ENCODE peak calls at places on chromosomes 13 and 19, in seven cellular contexts. One of them, this sample, is unnamed.

GRCh38 chr13:51323824-51324511 is 15.5 kb upstream of the SERPINE3 start:
- DNase-seq in lung: no peak
- DNase-seq in cardiac muscle cell: no peak
- DNase-seq in breast epithelium: no peak
- DNase-seq in mucosa of descending colon: no peak
- DNase-seq in suprapubic skin: no peak
- DNase-seq in Peyer's patch: no peak
- DNase-seq in this sample: no peak

GRCh38 chr13:44425041-44425814 is 51.6 kb downstream of the SERP2 start:
- DNase-seq in lung: no peak
- DNase-seq in cardiac muscle cell: no peak
- DNase-seq in breast epithelium: no peak
- DNase-seq in mucosa of descending colon: no peak
- DNase-seq in suprapubic skin: no peak
- DNase-seq in Peyer's patch: no peak
- DNase-seq in this sample: no peak

GRCh38 chr13:21113851-21114306 is 52.5 kb upstream of the LATS2 start:
- DNase-seq in lung: no peak
- DNase-seq in cardiac muscle cell: no peak
- DNase-seq in breast epithelium: no peak
- DNase-seq in mucosa of descending colon: no peak
- DNase-seq in suprapubic skin: no peak
- DNase-seq in Peyer's patch: no peak
- DNase-seq in this sample: no peak

GRCh38 chr19:56840452-56841193 is at the start of the genes PEG3 and ZIM2:
- DNase-seq in lung: no peak
- DNase-seq in cardiac muscle cell: no peak
- DNase-seq in breast epithelium: peak; percentile 51
- DNase-seq in mucosa of descending colon: peak; percentile 41
- DNase-seq in suprapubic skin: peak; percentile 77
- DNase-seq in Peyer's patch: peak; percentile 52
- DNase-seq in this sample: no peak

GRCh38 chr13:21081926-21082325 is 20.5 kb upstream of the LATS2 start:
- DNase-seq in lung: no peak
- DNase-seq in cardiac muscle cell: no peak
- DNase-seq in breast epithelium: no peak
- DNase-seq in mucosa of descending colon: no peak
- DNase-seq in suprapubic skin: no peak
- DNase-seq in Peyer's patch: no peak
- DNase-seq in this sample: no peak

GRCh38 chr13:26378116-26378515 is 124.2 kb downstream of the CDK8 start:
- DNase-seq in lung: no peak
- DNase-seq in cardiac muscle cell: no peak
- DNase-seq in breast epithelium: no peak
- DNase-seq in mucosa of descending colon: no peak
- DNase-seq in suprapubic skin: no peak
- DNase-seq in Peyer's patch: no peak
- DNase-seq in this sample: no peak

GRCh38 chr13:46761174-46761573 is 35.8 kb downstream of the ESD start:
- DNase-seq in lung: no peak
- DNase-seq in cardiac muscle cell: no peak
- DNase-seq in breast epithelium: no peak
- DNase-seq in mucosa of descending colon: no peak
- DNase-seq in suprapubic skin: no peak
- DNase-seq in Peyer's patch: no peak
- DNase-seq in this sample: no peak

GRCh38 chr13:24683833-24684599 is 3.8 kb downstream of the ATP12A start:
- DNase-seq in lung: peak; percentile 50
- DNase-seq in cardiac muscle cell: peak; percentile 80
- DNase-seq in breast epithelium: no peak
- DNase-seq in mucosa of descending colon: peak; percentile 70
- DNase-seq in suprapubic skin: no peak
- DNase-seq in Peyer's patch: peak; percentile 86
- DNase-seq in this sample: peak; percentile 45

GRCh38 chr13:47896111-47896510 is 105.0 kb downstream of the SUCLA2 start:
- DNase-seq in lung: no peak
- DNase-seq in cardiac muscle cell: no peak
- DNase-seq in breast epithelium: no peak
- DNase-seq in mucosa of descending colon: no peak
- DNase-seq in suprapubic skin: no peak
- DNase-seq in Peyer's patch: no peak
- DNase-seq in this sample: no peak

GRCh38 chr13:28100149-28101121 is at the start of gene FLT3:
- DNase-seq in lung: no peak
- DNase-seq in cardiac muscle cell: peak; percentile 49
- DNase-seq in breast epithelium: no peak
- DNase-seq in mucosa of descending colon: peak; percentile 35
- DNase-seq in suprapubic skin: no peak
- DNase-seq in Peyer's patch: peak; percentile 73
- DNase-seq in this sample: peak; percentile 8

GRCh38 chr19:56661248-56661647 is 10.3 kb downstream of the ZNF835 start:
- DNase-seq in lung: no peak
- DNase-seq in cardiac muscle cell: no peak
- DNase-seq in breast epithelium: no peak
- DNase-seq in mucosa of descending colon: no peak
- DNase-seq in suprapubic skin: no peak
- DNase-seq in Peyer's patch: no peak
- DNase-seq in this sample: no peak

GRCh38 chr19:43308244-43308815 is 39.0 kb upstream of the PSG9 start:
- DNase-seq in lung: no peak
- DNase-seq in cardiac muscle cell: no peak
- DNase-seq in breast epithelium: no peak
- DNase-seq in mucosa of descending colon: no peak
- DNase-seq in suprapubic skin: no peak
- DNase-seq in Peyer's patch: no peak
- DNase-seq in this sample: no peak

GRCh38 chr19:17192751-17193150 is 22.4 kb upstream of the USE1 start:
- DNase-seq in lung: no peak
- DNase-seq in cardiac muscle cell: no peak
- DNase-seq in breast epithelium: no peak
- DNase-seq in mucosa of descending colon: no peak
- DNase-seq in suprapubic skin: no peak
- DNase-seq in Peyer's patch: no peak
- DNase-seq in this sample: no peak

DNA sequence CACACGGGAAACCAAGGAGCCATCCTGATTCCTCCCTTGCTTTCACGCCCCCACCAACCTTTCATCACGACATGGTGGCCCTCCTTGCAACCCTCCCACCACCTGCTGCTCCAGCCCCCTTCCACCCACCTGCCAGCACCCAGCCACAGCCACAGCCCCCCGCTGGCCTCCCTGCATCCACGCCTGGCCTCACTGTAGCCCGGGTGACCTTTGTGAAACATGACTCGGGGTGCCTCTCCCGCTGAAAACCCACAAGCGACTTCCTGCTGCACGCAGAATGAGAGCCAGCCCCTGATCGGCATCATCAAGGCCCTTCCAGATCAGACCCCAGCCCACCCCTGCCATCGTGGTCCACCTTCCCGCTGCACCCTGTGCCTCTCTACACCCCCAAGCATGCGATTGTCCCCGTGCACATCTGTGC is 14.9 kb downstream of the POP4 start:
- DNase-seq in lung: no peak
- DNase-seq in cardiac muscle cell: no peak
- DNase-seq in breast epithelium: no peak
- DNase-seq in mucosa of descending colon: peak; percentile 25
- DNase-seq in suprapubic skin: no peak
- DNase-seq in Peyer's patch: no peak
- DNase-seq in this sample: no peak
- TF ChIP-seq CTCF in lung: no peak
- TF ChIP-seq CTCF in cardiac muscle cell: no peak
- TF ChIP-seq CTCF in breast epithelium: no peak
- TF ChIP-seq CTCF in mucosa of descending colon: no peak
- TF ChIP-seq CTCF in suprapubic skin: no peak
- TF ChIP-seq CTCF in Peyer's patch: no peak
- TF ChIP-seq CTCF in this sample: no peak

GRCh38 chr19:7145494-7145893 is 76.0 kb downstream of the ZNF557 start:
- DNase-seq in lung: no peak
- DNase-seq in cardiac muscle cell: no peak
- DNase-seq in breast epithelium: no peak
- DNase-seq in mucosa of descending colon: no peak
- DNase-seq in suprapubic skin: no peak
- DNase-seq in Peyer's patch: peak; percentile 54
- DNase-seq in this sample: no peak
- H3K4me3 ChIP-seq in lung: no peak overlapping the region
- H3K4me3 ChIP-seq in cardiac muscle cell: no peak overlapping the region
- H3K4me3 ChIP-seq in breast epithelium: no peak overlapping the region
- H3K4me3 ChIP-seq in mucosa of descending colon: no peak overlapping the region
- H3K4me3 ChIP-seq in suprapubic skin: no peak overlapping the region
- H3K4me3 ChIP-seq in Peyer's patch: no peak overlapping the region
- H3K4me3 ChIP-seq in this sample: no peak overlapping the region

GRCh38 chr13:114066956-114067355 is 65.5 kb downstream of the RASA3 start:
- DNase-seq in lung: no peak
- DNase-seq in cardiac muscle cell: no peak
- DNase-seq in breast epithelium: no peak
- DNase-seq in mucosa of descending colon: peak; percentile 23
- DNase-seq in suprapubic skin: peak; percentile 65
- DNase-seq in Peyer's patch: no peak
- DNase-seq in this sample: no peak

GRCh38 chr13:114064516-114065140 is 67.8 kb downstream of the RASA3 start:
- DNase-seq in lung: no peak
- DNase-seq in cardiac muscle cell: no peak
- DNase-seq in breast epithelium: no peak
- DNase-seq in mucosa of descending colon: no peak
- DNase-seq in suprapubic skin: peak; percentile 70
- DNase-seq in Peyer's patch: no peak
- DNase-seq in this sample: peak; percentile 51

GRCh38 chr13:114063545-114064515 is 68.6 kb downstream of the RASA3 start:
- DNase-seq in lung: peak; percentile 63
- DNase-seq in cardiac muscle cell: no peak
- DNase-seq in breast epithelium: peak; percentile 45
- DNase-seq in mucosa of descending colon: peak; percentile 52
- DNase-seq in suprapubic skin: peak; percentile 82
- DNase-seq in Peyer's patch: peak; percentile 79
- DNase-seq in this sample: peak; percentile 65

GRCh38 chr13:114065926-114066774 is 66.3 kb downstream of the RASA3 start:
- DNase-seq in lung: no peak
- DNase-seq in cardiac muscle cell: no peak
- DNase-seq in breast epithelium: no peak
- DNase-seq in mucosa of descending colon: peak; percentile 39
- DNase-seq in suprapubic skin: peak; percentile 71
- DNase-seq in Peyer's patch: peak; percentile 80
- DNase-seq in this sample: no peak

GRCh38 chr13:114065141-114065925 is 67.1 kb downstream of the RASA3 start:
- DNase-seq in lung: peak; percentile 83
- DNase-seq in cardiac muscle cell: peak; percentile 48
- DNase-seq in breast epithelium: peak; percentile 80
- DNase-seq in mucosa of descending colon: peak; percentile 76
- DNase-seq in suprapubic skin: peak; percentile 93
- DNase-seq in Peyer's patch: peak; percentile 87
- DNase-seq in this sample: peak; percentile 98
- TF ChIP-seq CTCF in lung: no peak
- TF ChIP-seq CTCF in cardiac muscle cell: no peak
- TF ChIP-seq CTCF in breast epithelium: no peak
- TF ChIP-seq CTCF in mucosa of descending colon: no peak
- TF ChIP-seq CTCF in suprapubic skin: no peak
- TF ChIP-seq CTCF in Peyer's patch: no peak
- TF ChIP-seq CTCF in this sample: no peak

DNA sequence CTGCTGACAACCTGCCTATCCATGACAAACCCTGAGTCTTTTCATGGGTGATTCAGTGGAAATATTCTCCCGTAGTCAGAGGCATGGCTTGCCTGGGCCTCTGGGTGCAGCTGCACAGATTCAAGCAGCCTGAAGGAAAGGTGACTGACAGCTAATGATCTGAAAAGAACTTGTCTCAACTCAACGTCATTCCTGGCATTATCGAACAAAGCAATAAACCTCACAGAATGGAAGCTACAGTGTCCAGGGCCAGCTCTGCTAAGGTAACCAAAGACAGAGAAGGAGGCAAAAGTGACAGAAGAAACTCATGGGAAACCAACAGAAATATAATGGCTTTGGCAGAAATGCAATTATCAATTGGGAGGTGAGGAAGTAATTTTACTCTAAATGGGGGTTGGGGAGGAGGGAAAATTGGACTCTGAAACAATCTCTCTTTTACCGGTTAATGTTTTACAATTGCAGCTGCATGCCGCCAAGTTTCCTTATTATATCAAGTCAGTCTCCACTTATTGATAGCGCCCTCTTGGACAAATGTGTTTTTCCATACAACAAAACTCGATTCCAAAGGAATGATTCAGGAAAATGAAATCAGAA is 12.9 kb downstream of the STARD13 start:
- DNase-seq in lung: no peak
- DNase-seq in cardiac muscle cell: no peak
- DNase-seq in breast epithelium: no peak
- DNase-seq in mucosa of descending colon: no peak
- DNase-seq in suprapubic skin: no peak
- DNase-seq in Peyer's patch: peak; percentile 59
- DNase-seq in this sample: no peak
- H3K4me3 ChIP-seq in lung: no peak overlapping the region
- H3K4me3 ChIP-seq in cardiac muscle cell: no peak overlapping the region
- H3K4me3 ChIP-seq in breast epithelium: no peak overlapping the region
- H3K4me3 ChIP-seq in mucosa of descending colon: no peak overlapping the region
- H3K4me3 ChIP-seq in suprapubic skin: no peak overlapping the region
- H3K4me3 ChIP-seq in Peyer's patch: peak overlapping the region; percentile 21
- H3K4me3 ChIP-seq in this sample: no peak overlapping the region

GRCh38 chr19:49085868-49086232 is 599 bp downstream of the SNRNP70 start:
- DNase-seq in lung: no peak
- DNase-seq in cardiac muscle cell: no peak
- DNase-seq in breast epithelium: no peak
- DNase-seq in mucosa of descending colon: no peak
- DNase-seq in suprapubic skin: no peak
- DNase-seq in Peyer's patch: no peak
- DNase-seq in this sample: no peak

GRCh38 chr19:49085020-49085867 is at the start of gene SNRNP70:
- DNase-seq in lung: peak; percentile 99
- DNase-seq in cardiac muscle cell: peak; percentile 100
- DNase-seq in breast epithelium: peak; percentile 98
- DNase-seq in mucosa of descending colon: peak; percentile 99
- DNase-seq in suprapubic skin: peak; percentile 99
- DNase-seq in Peyer's patch: peak; percentile 100
- DNase-seq in this sample: peak; percentile 100

GRCh38 chr19:49084206-49085019 is 838 bp upstream of the SNRNP70 start:
- DNase-seq in lung: no peak
- DNase-seq in cardiac muscle cell: no peak
- DNase-seq in breast epithelium: no peak
- DNase-seq in mucosa of descending colon: peak; percentile 50
- DNase-seq in suprapubic skin: no peak
- DNase-seq in Peyer's patch: peak; percentile 59
- DNase-seq in this sample: no peak

GRCh38 chr19:49081273-49081672 is 4.0 kb upstream of the SNRNP70 start:
- DNase-seq in lung: no peak
- DNase-seq in cardiac muscle cell: no peak
- DNase-seq in breast epithelium: no peak
- DNase-seq in mucosa of descending colon: no peak
- DNase-seq in suprapubic skin: no peak
- DNase-seq in Peyer's patch: no peak
- DNase-seq in this sample: no peak

GRCh38 chr19:49086296-49086695 is 1.0 kb downstream of the SNRNP70 start:
- DNase-seq in lung: no peak
- DNase-seq in cardiac muscle cell: no peak
- DNase-seq in breast epithelium: no peak
- DNase-seq in mucosa of descending colon: no peak
- DNase-seq in suprapubic skin: no peak
- DNase-seq in Peyer's patch: no peak
- DNase-seq in this sample: no peak
- TF ChIP-seq CTCF in lung: no peak
- TF ChIP-seq CTCF in cardiac muscle cell: no peak
- TF ChIP-seq CTCF in breast epithelium: no peak
- TF ChIP-seq CTCF in mucosa of descending colon: no peak
- TF ChIP-seq CTCF in suprapubic skin: no peak
- TF ChIP-seq CTCF in Peyer's patch: no peak
- TF ChIP-seq CTCF in this sample: no peak